ENCODE peak calls at places on chromosome 21, in seven cellular contexts. T is A549, D is tibial nerve, S is suprapubic skin, R is esophagus squamous epithelium, F is uterus, O is ovary. P is an unnamed sample.

GRCh38 chr21:42080788-42081083 is 9.6 kb downstream of the UMODL1 start:
- DNase-seq in R (no peak), F (no peak), S (no peak), T (no peak), D (peak; percentile 23), O (no peak), P (no peak)

GRCh38 chr21:16195896-16196443 is 466.2 kb downstream of the USP25 start:
- DNase-seq in D (no peak), T (no peak), S (no peak), F (no peak), R (no peak), O (no peak), P (no peak)

GRCh38 chr21:35333831-35334593 is 284.9 kb upstream of the RUNX1 start:
- DNase-seq in R (no peak), T (no peak), F (no peak), O (no peak), S (peak; percentile 84), D (no peak), P (no peak)

GRCh38 chr21:45997205-45997494 is 15.6 kb downstream of the COL6A1 start:
- DNase-seq in T (no peak), R (no peak), S (peak; percentile 43), D (no peak), O (peak; percentile 39), F (no peak), P (no peak)

GRCh38 chr21:36629061-36629460 is 69.9 kb upstream of the SIM2 start:
- DNase-seq in O (no peak), F (no peak), S (no peak), R (no peak), T (no peak), D (no peak), P (no peak)

GRCh38 chr21:45351526-45352275 is 53.3 kb upstream of the COL18A1 start:
- DNase-seq in S (no peak), T (no peak), O (no peak), F (no peak), R (no peak), D (no peak), P (no peak)

GRCh38 chr21:41196990-41197389 is 29.0 kb downstream of the BACE2 start:
- DNase-seq in O (no peak), S (no peak), F (no peak), T (peak; percentile 10), R (no peak), D (no peak), P (no peak)

GRCh38 chr21:29175408-29176147 is 45.1 kb downstream of the MAP3K7CL start:
- DNase-seq in D (no peak), T (peak; percentile 66), O (no peak), R (no peak), F (no peak), S (no peak), P (no peak)

GRCh38 chr21:35428489-35428888 is 379.4 kb upstream of the RUNX1 start:
- DNase-seq in T (no peak), D (peak; percentile 28), O (no peak), S (no peak), R (no peak), F (no peak), P (no peak)

GRCh38 chr21:27555996-27556395 is 589.1 kb upstream of the ADAMTS5 start:
- DNase-seq in D (no peak), R (no peak), F (no peak), T (no peak), S (no peak), O (no peak), P (no peak)

GRCh38 chr21:46379691-46380090 is 55.7 kb downstream of the PCNT start:
- DNase-seq in D (no peak), S (no peak), O (no peak), T (no peak), F (no peak), R (no peak), P (no peak)

GRCh38 chr21:35619184-35619583 is 441.1 kb downstream of the SETD4 start:
- DNase-seq in S (no peak), F (no peak), O (no peak), D (no peak), R (no peak), T (no peak), P (no peak)

GRCh38 chr21:37623689-37624088 is 257.1 kb downstream of the DYRK1A start:
- DNase-seq in F (no peak), D (no peak), R (no peak), T (no peak), S (no peak), O (no peak), P (no peak)

GRCh38 chr21:41975391-41976272 is 21.8 kb upstream of the C2CD2 start:
- DNase-seq in O (no peak), D (peak; percentile 3), R (no peak), S (peak; percentile 65), T (no peak), F (no peak), P (no peak)

GRCh38 chr21:41856572-41856971 is 22.6 kb downstream of the PRDM15 start:
- DNase-seq in F (no peak), S (no peak), D (no peak), T (no peak), O (no peak), R (no peak), P (no peak)

GRCh38 chr21:46219591-46220239 is 8.9 kb downstream of the LSS start:
- DNase-seq in S (peak; percentile 60), O (peak; percentile 32), D (no peak), R (no peak), F (peak; percentile 10), T (no peak), P (peak; percentile 29)

GRCh38 chr21:26877015-26877414 is 31.8 kb upstream of the ADAMTS1 start:
- DNase-seq in O (no peak), D (no peak), S (no peak), F (no peak), R (no peak), T (no peak), P (no peak)

GRCh38 chr21:34545079-34545884 is 33.3 kb upstream of the KCNE1 start:
- DNase-seq in D (peak; percentile 27), T (peak; percentile 31), S (no peak), F (no peak), O (no peak), R (no peak), P (no peak)

GRCh38 chr21:36706482-36706852 is 7.6 kb downstream of the SIM2 start:
- DNase-seq in F (no peak), T (no peak), O (no peak), S (no peak), D (no peak), R (no peak), P (no peak)

GRCh38 chr21:24290151-24290833 is 1317.0 kb downstream of the MRPL39 start:
- DNase-seq in S (no peak), T (no peak), R (no peak), D (no peak), O (no peak), F (no peak), P (no peak)

GRCh38 chr21:27498025-27498424 is 531.1 kb upstream of the ADAMTS5 start:
- DNase-seq in O (no peak), S (no peak), D (no peak), T (no peak), F (no peak), R (no peak), P (no peak)

GRCh38 chr21:17370750-17371325 is 142.0 kb upstream of the CXADR start:
- DNase-seq in R (no peak), O (no peak), S (no peak), D (no peak), T (no peak), F (no peak), P (no peak)

GRCh38 chr21:36730291-36731281 is 31.7 kb downstream of the SIM2 start:
- DNase-seq in R (no peak), O (no peak), D (no peak), F (no peak), S (no peak), T (no peak), P (no peak)

GRCh38 chr21:41939391-41939790 is 14.4 kb downstream of the C2CD2 start:
- DNase-seq in S (no peak), T (no peak), R (no peak), D (no peak), F (no peak), O (no peak), P (no peak)

GRCh38 chr21:16578912-16579311 is 849.1 kb downstream of the USP25 start:
- DNase-seq in R (no peak), S (no peak), D (no peak), O (no peak), T (no peak), F (no peak), P (peak; percentile 19)

GRCh38 chr21:38787461-38788274 is 18.1 kb upstream of the ETS2 start:
- DNase-seq in F (no peak), T (peak; percentile 90), D (no peak), O (no peak), S (no peak), R (no peak), P (peak; percentile 79)
- TF ChIP-seq POLR2A in F (no peak), T (no peak), D (no peak), O (no peak), S (no peak), R (no peak), P (no peak)

GRCh38 chr21:39611547-39612190 is 1.1 kb upstream of the B3GALT5 start:
- DNase-seq in T (no peak), F (no peak), D (no peak), S (no peak), R (no peak), O (no peak), P (no peak)
- TF ChIP-seq POLR2A in T (no peak), F (no peak), D (no peak), S (no peak), R (no peak), O (no peak), P (no peak)

DNA sequence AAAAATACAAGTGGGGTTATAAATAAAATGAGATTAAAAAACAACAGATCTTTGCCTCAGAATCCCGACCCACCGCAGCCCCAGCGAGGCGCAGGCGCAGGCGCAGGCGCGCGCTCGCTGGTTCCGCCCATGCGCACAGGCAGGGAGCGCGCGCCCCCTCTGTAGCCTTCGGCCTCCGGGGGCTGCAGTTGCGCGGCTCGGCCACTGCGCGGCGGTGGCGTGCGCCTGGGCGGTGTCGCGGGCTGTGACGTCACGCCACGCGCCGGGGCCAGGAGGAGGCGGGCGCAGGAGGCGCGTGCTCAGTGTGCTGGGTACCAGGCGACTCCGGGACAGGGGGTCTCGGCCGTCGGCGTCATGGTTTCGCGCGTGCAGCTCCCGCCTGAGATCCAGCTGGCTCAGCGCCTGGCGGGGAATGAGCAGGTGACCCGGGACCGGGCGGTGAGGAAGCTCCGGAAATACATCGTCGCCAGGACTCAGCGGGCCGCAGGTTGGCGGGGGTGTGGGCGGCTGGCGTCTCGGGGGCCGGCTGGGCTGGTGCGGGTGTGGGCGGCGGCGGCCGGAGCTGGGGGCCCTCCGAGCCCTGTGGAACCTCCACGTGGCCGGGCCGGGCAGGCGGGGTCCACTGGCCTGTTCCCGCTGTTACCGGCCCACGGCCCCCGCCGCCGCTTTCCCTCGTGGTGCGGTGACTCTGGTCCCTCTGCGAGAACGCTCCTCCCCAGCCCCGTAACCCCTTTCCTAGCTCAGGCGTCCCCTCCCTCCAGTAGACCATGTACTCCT is at the start of gene RRP1:
- DNase-seq in O (peak; percentile 94), F (peak; percentile 94), T (peak; percentile 82), S (peak; percentile 91), D (peak; percentile 91), R (peak; percentile 69), P (peak; percentile 91)
- TF ChIP-seq POLR2A in O (peak; percentile 73), F (peak; percentile 78), T (peak; percentile 68), S (peak; percentile 6), D (peak; percentile 81), R (no peak), P (no peak)

DNA sequence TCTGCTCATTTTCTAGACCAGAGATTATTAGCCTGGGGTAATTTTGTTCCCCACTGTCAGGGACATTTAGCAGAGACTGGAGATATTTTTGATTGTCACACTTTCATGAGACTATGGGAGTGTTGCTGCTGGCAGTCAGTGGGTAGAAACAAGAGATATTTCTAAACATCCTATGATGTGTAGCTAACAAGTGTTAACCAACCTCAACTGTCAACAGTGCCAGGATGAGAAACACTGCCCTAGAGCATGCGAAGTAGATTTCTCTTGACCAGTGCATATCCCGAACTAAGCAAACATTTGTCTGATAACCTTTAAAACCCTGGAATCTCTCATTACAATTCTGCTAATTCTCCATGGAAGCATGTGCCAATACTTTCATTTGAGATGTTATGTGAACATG is 607.4 kb upstream of the TMPRSS15 start:
- DNase-seq in R (no peak), D (no peak), F (no peak), O (no peak), T (no peak), S (no peak), P (no peak)
- TF ChIP-seq POLR2A in R (no peak), D (no peak), F (no peak), O (no peak), T (no peak), S (no peak), P (no peak)